ENCODE peak calls at places on chromosomes 5 and 9, in five cellular contexts. One of them, this sample, is unnamed.

GRCh38 chr9:15935661-15936315 is 382.9 kb downstream of the CCDC171 start:
- DNase-seq in HepG2: no peak
- DNase-seq in GM12878: no peak
- DNase-seq in H1: no peak
- DNase-seq in K562: no peak
- DNase-seq in this sample: no peak

GRCh38 chr9:91119679-91120078 is 242.0 kb downstream of the AUH start:
- DNase-seq in HepG2: no peak
- DNase-seq in GM12878: no peak
- DNase-seq in H1: no peak
- DNase-seq in K562: no peak
- DNase-seq in this sample: no peak

GRCh38 chr9:18799420-18799819 is 233.6 kb downstream of the SAXO1 start:
- DNase-seq in HepG2: no peak
- DNase-seq in GM12878: no peak
- DNase-seq in H1: no peak
- DNase-seq in K562: no peak
- DNase-seq in this sample: no peak

GRCh38 chr5:50406874-50407273 is 34.2 kb downstream of the EMB start:
- DNase-seq in HepG2: no peak
- DNase-seq in GM12878: no peak
- DNase-seq in H1: no peak
- DNase-seq in K562: no peak
- DNase-seq in this sample: no peak

GRCh38 chr5:10775646-10776045 is 14.6 kb upstream of the DAP start:
- DNase-seq in HepG2: no peak
- DNase-seq in GM12878: no peak
- DNase-seq in H1: no peak
- DNase-seq in K562: no peak
- DNase-seq in this sample: no peak

GRCh38 chr9:121862371-121862970 is 211.0 kb downstream of the DAB2IP start:
- DNase-seq in HepG2: no peak
- DNase-seq in GM12878: no peak
- DNase-seq in H1: peak; percentile 35
- DNase-seq in K562: no peak
- DNase-seq in this sample: no peak

GRCh38 chr9:94894111-94894699 is 167.7 kb downstream of the AOPEP start:
- DNase-seq in HepG2: no peak
- DNase-seq in GM12878: no peak
- DNase-seq in H1: no peak
- DNase-seq in K562: no peak
- DNase-seq in this sample: no peak

GRCh38 chr5:178143901-178144300 is 9.8 kb downstream of the NHP2 start:
- DNase-seq in HepG2: no peak
- DNase-seq in GM12878: no peak
- DNase-seq in H1: no peak
- DNase-seq in K562: no peak
- DNase-seq in this sample: no peak

GRCh38 chr5:178340637-178341036 is 108.0 kb upstream of the PHYKPL start:
- DNase-seq in HepG2: no peak
- DNase-seq in GM12878: no peak
- DNase-seq in H1: no peak
- DNase-seq in K562: no peak
- DNase-seq in this sample: no peak

GRCh38 chr5:172216345-172216744 is 22.4 kb downstream of the EFCAB9 start:
- DNase-seq in HepG2: no peak
- DNase-seq in GM12878: no peak
- DNase-seq in H1: no peak
- DNase-seq in K562: no peak
- DNase-seq in this sample: no peak

GRCh38 chr9:97978706-97979105 is 4.4 kb upstream of the ANP32B start:
- DNase-seq in HepG2: no peak
- DNase-seq in GM12878: no peak
- DNase-seq in H1: no peak
- DNase-seq in K562: no peak
- DNase-seq in this sample: no peak

GRCh38 chr5:111347021-111347420 is 122.8 kb downstream of the CAMK4 start:
- DNase-seq in HepG2: no peak
- DNase-seq in GM12878: no peak
- DNase-seq in H1: no peak
- DNase-seq in K562: no peak
- DNase-seq in this sample: no peak

GRCh38 chr5:17379188-17379951 is 118.7 kb upstream of the TAF11L2 start:
- DNase-seq in HepG2: no peak
- DNase-seq in GM12878: no peak
- DNase-seq in H1: no peak
- DNase-seq in K562: no peak
- DNase-seq in this sample: no peak

GRCh38 chr9:134551657-134552348 is 89.8 kb upstream of the COL5A1 start:
- DNase-seq in HepG2: no peak
- DNase-seq in GM12878: no peak
- DNase-seq in H1: no peak
- DNase-seq in K562: no peak
- DNase-seq in this sample: peak; percentile 46
- TF ChIP-seq KDM1A in HepG2: no peak
- TF ChIP-seq KDM1A in GM12878: no peak
- TF ChIP-seq KDM1A in H1: no peak
- TF ChIP-seq KDM1A in K562: no peak
- TF ChIP-seq KDM1A in this sample: no peak

DNA sequence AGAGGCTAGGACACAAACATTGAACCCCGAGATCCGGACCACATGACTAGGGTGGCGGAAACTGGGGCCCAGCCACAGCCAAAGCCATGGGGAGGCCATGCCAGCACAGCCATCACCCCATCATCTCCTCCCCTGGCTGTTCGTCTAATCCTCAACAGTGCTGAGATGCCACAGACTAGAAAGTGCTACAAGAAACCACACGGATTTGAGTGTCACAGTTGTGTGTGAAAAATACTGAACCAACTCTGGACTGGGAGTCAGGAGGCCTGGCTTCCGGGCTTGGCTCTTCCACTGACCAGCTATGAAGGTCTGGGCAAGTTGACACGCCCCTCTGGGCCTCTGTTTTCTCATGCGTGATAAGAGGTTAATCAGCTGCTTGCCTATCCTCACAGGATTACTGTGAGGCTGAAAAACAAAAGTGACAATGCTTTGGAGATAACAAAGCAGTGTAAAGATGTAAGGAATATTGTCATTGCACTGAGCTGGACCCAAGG is 38.8 kb upstream of the SHB start:
- DNase-seq in HepG2: no peak
- DNase-seq in GM12878: no peak
- DNase-seq in H1: no peak
- DNase-seq in K562: peak; percentile 79
- DNase-seq in this sample: no peak
- TF ChIP-seq EP300 in HepG2: no peak
- TF ChIP-seq EP300 in GM12878: no peak
- TF ChIP-seq EP300 in H1: no peak
- TF ChIP-seq EP300 in K562: peak; percentile 57
- TF ChIP-seq EP300 in this sample: no peak

GRCh38 chr9:135076143-135076875 is 11.2 kb upstream of the OLFM1 start:
- DNase-seq in HepG2: no peak
- DNase-seq in GM12878: no peak
- DNase-seq in H1: no peak
- DNase-seq in K562: no peak
- DNase-seq in this sample: no peak

GRCh38 chr9:135077497-135078200 is 9.8 kb upstream of the OLFM1 start:
- DNase-seq in HepG2: no peak
- DNase-seq in GM12878: no peak
- DNase-seq in H1: peak; percentile 88
- DNase-seq in K562: peak; percentile 31
- DNase-seq in this sample: no peak

GRCh38 chr9:135078361-135078821 is 9.1 kb upstream of the OLFM1 start:
- DNase-seq in HepG2: no peak
- DNase-seq in GM12878: no peak
- DNase-seq in H1: no peak
- DNase-seq in K562: no peak
- DNase-seq in this sample: no peak

GRCh38 chr9:135075234-135076142 is 12.0 kb upstream of the OLFM1 start:
- DNase-seq in HepG2: no peak
- DNase-seq in GM12878: no peak
- DNase-seq in H1: peak; percentile 68
- DNase-seq in K562: no peak
- DNase-seq in this sample: no peak

DNA sequence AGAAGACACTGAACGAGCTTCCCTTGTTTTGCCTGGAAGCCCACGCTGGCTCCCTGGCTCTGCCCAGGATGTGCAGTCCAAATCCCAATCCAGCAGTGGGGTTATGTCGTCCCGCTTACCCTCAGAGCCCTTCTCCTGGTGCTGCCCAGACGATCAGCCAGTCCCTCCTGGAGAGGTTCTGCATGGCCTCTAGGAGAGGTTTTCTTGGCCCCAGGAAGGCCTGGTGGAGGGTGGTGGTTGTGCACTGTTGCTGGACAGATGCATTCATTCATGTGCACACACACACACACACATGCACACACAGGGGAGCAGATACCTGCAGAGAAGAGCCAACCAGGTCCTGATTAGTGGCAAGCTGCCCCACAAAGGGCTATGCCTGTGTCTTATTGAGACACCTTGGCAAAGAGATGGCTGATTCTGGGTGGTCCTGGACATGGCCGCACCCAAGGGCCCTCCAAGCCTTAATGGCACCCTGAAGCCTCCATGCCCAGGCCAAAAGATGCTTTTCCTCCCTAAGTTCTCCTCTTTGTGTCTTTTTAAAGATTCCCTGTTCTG is 10.5 kb upstream of the OLFM1 start:
- DNase-seq in HepG2: no peak
- DNase-seq in GM12878: no peak
- DNase-seq in H1: no peak
- DNase-seq in K562: no peak
- DNase-seq in this sample: no peak
- TF ChIP-seq CHD2 in HepG2: no peak
- TF ChIP-seq CHD2 in GM12878: no peak
- TF ChIP-seq CHD2 in H1: no peak
- TF ChIP-seq CHD2 in K562: no peak
- TF ChIP-seq CHD2 in this sample: no peak

DNA sequence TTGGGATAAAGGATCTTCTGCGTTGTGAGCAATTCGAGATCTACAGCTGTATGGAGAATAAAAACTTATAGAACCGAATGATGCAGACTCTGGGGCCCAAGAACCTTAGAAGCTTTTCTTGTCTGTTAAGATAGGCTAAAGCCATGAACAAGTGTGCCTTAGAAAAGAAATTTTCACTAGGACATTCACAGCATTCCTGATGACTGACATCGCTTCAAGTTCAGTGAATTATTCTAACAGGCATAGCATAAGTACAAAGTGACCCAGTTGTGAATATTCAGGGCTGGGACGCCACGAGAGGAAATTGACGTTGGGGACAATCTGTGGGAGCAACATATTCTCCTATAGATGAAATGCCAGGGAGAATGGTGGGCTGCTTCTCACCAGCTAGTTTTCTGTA is 32.0 kb upstream of the PANK3 start:
- DNase-seq in HepG2: no peak
- DNase-seq in GM12878: no peak
- DNase-seq in H1: no peak
- DNase-seq in K562: no peak
- DNase-seq in this sample: no peak
- TF ChIP-seq KDM1A in HepG2: no peak
- TF ChIP-seq KDM1A in GM12878: no peak
- TF ChIP-seq KDM1A in H1: no peak
- TF ChIP-seq KDM1A in K562: no peak
- TF ChIP-seq KDM1A in this sample: no peak

This sample was measured in A549.